ENCODE peak calls at places on chromosomes 2 and 18, in eight cellular contexts. O is fibroblast of lung, Y is GM13976, B is endothelial cell, A is OCI-LY7, V is left ventricle myocardium inferior, K is fibroblast of mammary gland, D is ovary. F is an unnamed sample.

GRCh38 chr2:239386001-239386670 is 14.7 kb downstream of the HDAC4 start:
- DNase-seq in O (no peak), Y (no peak), B (no peak), A (no peak), V (no peak), K (no peak), D (no peak), F (no peak)

GRCh38 chr18:326846-327245 is 59.0 kb upstream of the THOC1 start:
- DNase-seq in O (peak; percentile 57), Y (no peak), B (no peak), A (no peak), V (no peak), K (no peak), D (no peak), F (no peak)

GRCh38 chr2:239184968-239185903 is 215.6 kb downstream of the HDAC4 start:
- DNase-seq in O (no peak), Y (no peak), B (no peak), A (no peak), V (peak; percentile 11), K (no peak), D (peak; percentile 12), F (peak; percentile 83)

GRCh38 chr18:74294526-74294925 is 2.8 kb upstream of the CYB5A start:
- DNase-seq in O (peak; percentile 58), Y (no peak), B (no peak), A (no peak), V (no peak), K (peak; percentile 89), D (no peak), F (no peak)

GRCh38 chr2:231928481-231928880 is 2.3 kb upstream of the NPPC start:
- DNase-seq in O (no peak), Y (peak; percentile 18), B (peak; percentile 42), A (no peak), V (no peak), K (no peak), D (peak; percentile 3), F (peak; percentile 77)

GRCh38 chr2:235463893-235464292 is 29.9 kb upstream of the AGAP1 start:
- DNase-seq in O (no peak), Y (no peak), B (no peak), A (no peak), V (peak; percentile 65), K (no peak), D (no peak), F (no peak)

GRCh38 chr18:9022397-9023170 is 79.9 kb upstream of the NDUFV2 start:
- DNase-seq in O (no peak), Y (no peak), B (no peak), A (no peak), V (no peak), K (peak; percentile 28), D (no peak), F (no peak)

GRCh38 chr2:164839914-164840457 is 1.6 kb downstream of the COBLL1 start:
- DNase-seq in O (peak; percentile 56), Y (no peak), B (no peak), A (no peak), V (no peak), K (peak; percentile 54), D (no peak), F (no peak)

GRCh38 chr2:98805412-98806265 is 74.7 kb upstream of the MGAT4A start:
- DNase-seq in O (peak; percentile 27), Y (no peak), B (no peak), A (no peak), V (no peak), K (peak; percentile 55), D (no peak), F (peak; percentile 70)

GRCh38 chr2:48146552-48146951 is 240.3 kb upstream of the FBXO11 start:
- DNase-seq in O (no peak), Y (no peak), B (no peak), A (no peak), V (no peak), K (no peak), D (no peak), F (no peak)

GRCh38 chr2:176246324-176246723 is 22.9 kb upstream of the MTX2 start:
- DNase-seq in O (no peak), Y (no peak), B (no peak), A (no peak), V (no peak), K (no peak), D (no peak), F (no peak)

GRCh38 chr2:10243926-10244270 is 58.8 kb upstream of the HPCAL1 start:
- DNase-seq in O (no peak), Y (no peak), B (no peak), A (no peak), V (peak; percentile 7), K (no peak), D (no peak), F (no peak)

GRCh38 chr2:215750763-215751162 is 262.6 kb downstream of the MREG start:
- DNase-seq in O (peak; percentile 40), Y (no peak), B (no peak), A (no peak), V (no peak), K (peak; percentile 74), D (no peak), F (no peak)

GRCh38 chr2:45968946-45969584 is 317.6 kb downstream of the PRKCE start:
- DNase-seq in O (peak; percentile 80), Y (no peak), B (no peak), A (no peak), V (no peak), K (peak; percentile 72), D (peak; percentile 52), F (no peak)

DNA sequence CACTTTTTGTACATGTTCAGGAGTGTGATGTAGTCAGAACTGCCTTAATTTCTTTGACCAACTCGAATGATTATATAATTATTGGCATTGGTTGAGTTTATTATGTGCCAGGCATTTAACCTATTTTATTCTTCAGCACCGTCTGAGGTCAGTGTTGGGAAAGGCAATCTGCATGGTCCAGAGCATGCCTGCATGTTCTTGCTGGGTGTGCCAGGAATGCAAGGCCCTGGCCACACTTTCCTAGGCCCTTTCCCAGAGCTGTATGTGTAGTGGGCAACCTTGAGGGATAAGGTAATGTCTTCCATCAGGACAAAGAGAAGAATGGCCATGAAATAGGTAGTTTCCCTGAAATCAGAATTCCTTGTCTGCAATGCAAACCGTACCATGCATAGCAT is 9.7 kb upstream of the SNRNP200 start:
- DNase-seq in O (peak; percentile 16), Y (no peak), B (no peak), A (no peak), V (no peak), K (no peak), D (no peak), F (no peak)
- TF ChIP-seq CTCF in O (no peak), Y (no peak), B (no peak), A (no peak), V (no peak), K (no peak), D (no peak), F (no peak)

GRCh38 chr2:16632615-16633014 is 33.0 kb downstream of the CYRIA start:
- DNase-seq in O (no peak), Y (no peak), B (no peak), A (no peak), V (no peak), K (no peak), D (no peak), F (no peak)

GRCh38 chr2:16633632-16634430 is 31.8 kb downstream of the CYRIA start:
- DNase-seq in O (peak; percentile 72), Y (no peak), B (no peak), A (no peak), V (no peak), K (peak; percentile 70), D (no peak), F (no peak)

GRCh38 chr2:16639431-16639830 is 26.2 kb downstream of the CYRIA start:
- DNase-seq in O (no peak), Y (no peak), B (no peak), A (no peak), V (no peak), K (no peak), D (no peak), F (no peak)

GRCh38 chr2:16638941-16639340 is 26.7 kb downstream of the CYRIA start:
- DNase-seq in O (no peak), Y (no peak), B (no peak), A (peak; percentile 46), V (no peak), K (no peak), D (no peak), F (no peak)

DNA sequence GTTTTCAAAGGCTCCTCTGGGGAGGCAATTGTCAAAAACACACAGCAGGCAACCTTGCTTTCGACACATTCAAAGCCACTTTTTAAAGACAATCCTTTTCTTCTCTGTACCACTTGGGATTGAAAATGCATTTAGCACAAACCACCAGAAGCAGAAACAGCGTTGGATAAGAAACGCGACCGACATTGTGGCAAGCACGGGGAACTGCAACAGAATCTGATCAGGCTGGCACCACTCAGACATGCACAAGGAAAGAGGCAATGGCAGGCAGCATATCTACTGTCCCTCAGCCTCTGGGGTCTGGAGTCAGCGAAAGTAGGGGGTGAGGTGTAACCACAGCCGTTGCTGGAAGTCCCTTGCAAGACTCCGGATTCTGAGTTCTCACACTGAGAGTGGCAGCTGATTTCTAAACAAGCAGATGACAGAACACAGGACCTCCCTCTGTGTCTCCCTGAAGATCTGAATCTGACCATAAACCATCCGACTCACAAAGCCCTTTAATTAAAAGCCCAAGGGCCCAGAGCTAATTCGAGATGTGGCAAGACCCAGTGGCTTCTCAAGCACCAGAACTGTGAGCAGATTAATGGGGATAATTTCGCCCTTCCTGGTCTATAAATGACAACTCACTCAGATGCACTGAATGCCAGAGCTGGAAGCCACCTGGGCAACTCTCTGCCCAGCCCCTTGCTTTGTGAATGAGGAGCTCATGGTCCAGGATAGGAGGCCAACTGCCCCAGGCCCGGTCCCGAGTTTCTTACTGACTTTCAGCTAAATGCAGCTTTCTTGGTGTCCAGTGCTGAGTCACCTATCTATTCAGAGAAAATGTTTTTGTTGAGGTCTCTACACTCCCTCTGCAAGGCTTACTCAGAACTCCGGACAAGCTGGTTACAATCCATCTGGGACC is 29.6 kb downstream of the CYRIA start:
- DNase-seq in O (peak; percentile 78), Y (no peak), B (no peak), A (peak; percentile 47), V (no peak), K (peak; percentile 82), D (no peak), F (no peak)
- TF ChIP-seq CTCF in O (no peak), Y (no peak), B (no peak), A (peak; percentile 47), V (peak; percentile 16), K (no peak), D (no peak), F (no peak)

GRCh38 chr2:50368361-50368760 is 663.6 kb downstream of the NRXN1 start:
- DNase-seq in O (no peak), Y (no peak), B (no peak), A (no peak), V (no peak), K (no peak), D (no peak), F (no peak)

DNA sequence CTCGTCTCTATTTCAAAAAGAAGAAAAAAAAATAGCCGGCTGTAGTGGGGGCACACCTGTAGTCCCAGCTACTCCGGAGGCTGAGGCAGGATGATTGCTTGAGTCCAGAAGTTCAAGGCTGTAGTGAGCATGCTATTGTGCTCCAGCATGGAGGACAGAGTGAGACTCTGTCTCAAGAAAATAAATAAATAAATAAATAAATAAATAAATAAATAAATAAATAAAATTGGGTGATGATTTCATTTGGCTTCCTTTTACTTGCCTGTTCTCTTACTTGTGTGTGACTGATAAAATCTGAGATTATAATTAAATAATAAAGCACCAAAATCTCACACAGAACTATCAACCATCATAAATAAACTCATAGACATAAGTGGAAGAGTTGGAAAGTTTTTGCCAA is 657.8 kb downstream of the NRXN1 start:
- DNase-seq in O (no peak), Y (no peak), B (no peak), A (no peak), V (no peak), K (no peak), D (no peak), F (no peak)
- TF ChIP-seq CTCF in O (no peak), Y (no peak), B (no peak), A (no peak), V (no peak), K (no peak), D (no peak), F (no peak)

GRCh38 chr2:219286436-219287115 is 7.4 kb downstream of the DNAJB2 start:
- DNase-seq in O (no peak), Y (peak; percentile 22), B (no peak), A (peak; percentile 19), V (no peak), K (peak; percentile 27), D (no peak), F (no peak)
- TF ChIP-seq CTCF in O (no peak), Y (no peak), B (no peak), A (peak; percentile 29), V (no peak), K (no peak), D (no peak), F (no peak)

F was measured in osteocyte.